ENCODE peak calls at places on chromosomes 5 and 9, in eight cellular contexts. T is psoas muscle, U is fibroblast of lung, K is pancreas, D is Peyer's patch, M is neural progenitor cell, N is MM.1S, J is IMR-90. W is an unnamed sample.

GRCh38 chr5:35129276-35129675 is 81.5 kb upstream of the AGXT2 start:
- DNase-seq in T (no peak), U (peak; percentile 87), K (no peak), D (no peak), M (no peak), N (no peak), J (peak; percentile 96), W (no peak)

GRCh38 chr9:124659099-124659659 is 111.9 kb downstream of the NR6A1 start:
- DNase-seq in T (peak; percentile 82), U (peak; percentile 88), K (peak; percentile 68), D (peak; percentile 74), M (peak; percentile 91), N (peak; percentile 15), J (peak; percentile 97), W (peak; percentile 96)

GRCh38 chr9:123798203-123798602 is 131.7 kb downstream of the DENND1A start:
- DNase-seq in T (no peak), U (no peak), K (no peak), D (no peak), M (no peak), N (no peak), J (no peak), W (no peak)

GRCh38 chr5:58999804-59000595 is 417.1 kb downstream of the RAB3C start:
- DNase-seq in T (no peak), U (no peak), K (no peak), D (no peak), M (peak; percentile 29), N (no peak), J (no peak), W (no peak)

GRCh38 chr5:112318346-112318745 is 100.7 kb downstream of the EPB41L4A start:
- DNase-seq in T (no peak), U (no peak), K (no peak), D (no peak), M (no peak), N (no peak), J (no peak), W (no peak)

GRCh38 chr5:40396312-40396711 is 283.4 kb upstream of the PTGER4 start:
- DNase-seq in T (no peak), U (no peak), K (no peak), D (no peak), M (no peak), N (no peak), J (no peak), W (no peak)

GRCh38 chr5:7017004-7017770 is 304.0 kb downstream of the TENT4A start:
- DNase-seq in T (no peak), U (no peak), K (no peak), D (no peak), M (no peak), N (no peak), J (no peak), W (no peak)

GRCh38 chr5:141843156-141843927 is 34.9 kb downstream of the PCDH1 start:
- DNase-seq in T (no peak), U (no peak), K (no peak), D (no peak), M (no peak), N (no peak), J (peak; percentile 44), W (no peak)

GRCh38 chr5:39815701-39816100 is 390.9 kb upstream of the DAB2 start:
- DNase-seq in T (no peak), U (peak; percentile 45), K (no peak), D (no peak), M (no peak), N (no peak), J (no peak), W (no peak)

GRCh38 chr5:159451197-159452052 is 121.1 kb upstream of the IL12B start:
- DNase-seq in T (no peak), U (peak; percentile 97), K (no peak), D (no peak), M (no peak), N (no peak), J (peak; percentile 98), W (peak; percentile 95)

GRCh38 chr5:129664336-129664937 is 83.5 kb upstream of the MINAR2 start:
- DNase-seq in T (no peak), U (peak; percentile 71), K (peak; percentile 17), D (peak; percentile 81), M (peak; percentile 32), N (peak; percentile 53), J (peak; percentile 35), W (peak; percentile 62)

GRCh38 chr5:57434227-57434640 is 48.4 kb downstream of the ACTBL2 start:
- DNase-seq in T (no peak), U (no peak), K (peak; percentile 19), D (no peak), M (peak; percentile 55), N (no peak), J (no peak), W (no peak)

GRCh38 chr5:132100672-132101261 is 27.2 kb downstream of the CSF2 start:
- DNase-seq in T (no peak), U (no peak), K (no peak), D (peak; percentile 66), M (no peak), N (peak; percentile 89), J (no peak), W (no peak)

GRCh38 chr5:172102913-172103629 is 85.0 kb downstream of the STK10 start:
- DNase-seq in T (peak; percentile 80), U (peak; percentile 90), K (no peak), D (no peak), M (peak; percentile 50), N (no peak), J (peak; percentile 95), W (peak; percentile 96)

GRCh38 chr5:153623906-153624765 is 133.7 kb downstream of the GRIA1 start:
- DNase-seq in T (no peak), U (peak; percentile 63), K (no peak), D (no peak), M (no peak), N (no peak), J (peak; percentile 69), W (peak; percentile 66)

GRCh38 chr5:85663708-85664031 is 954.1 kb upstream of the COX7C start:
- DNase-seq in T (no peak), U (no peak), K (no peak), D (no peak), M (no peak), N (no peak), J (no peak), W (no peak)

GRCh38 chr5:2256646-2257288 is 374.0 kb upstream of the IRX4 start:
- DNase-seq in T (no peak), U (no peak), K (no peak), D (no peak), M (no peak), N (no peak), J (no peak), W (no peak)

GRCh38 chr5:14039576-14039975 is 95.1 kb upstream of the DNAH5 start:
- DNase-seq in T (no peak), U (no peak), K (no peak), D (no peak), M (no peak), N (no peak), J (peak; percentile 84), W (peak; percentile 50)

GRCh38 chr9:71506821-71507220 is 261.5 kb downstream of the CEMIP2 start:
- DNase-seq in T (peak; percentile 18), U (peak; percentile 12), K (no peak), D (peak; percentile 66), M (no peak), N (no peak), J (peak; percentile 27), W (peak; percentile 31)

GRCh38 chr5:1118231-1118698 is 6.4 kb upstream of the SLC12A7 start:
- DNase-seq in T (peak; percentile 74), U (no peak), K (no peak), D (no peak), M (no peak), N (no peak), J (peak; percentile 11), W (no peak)

GRCh38 chr5:147388171-147388977 is 121.5 kb downstream of the DPYSL3 start:
- DNase-seq in T (no peak), U (no peak), K (no peak), D (no peak), M (peak; percentile 51), N (peak; percentile 31), J (no peak), W (no peak)
- H3K4me3 ChIP-seq in T (no peak overlapping the region), U (no peak overlapping the region), K (no peak overlapping the region), D (no peak overlapping the region), M (no peak overlapping the region), N (no peak overlapping the region), J (no peak overlapping the region), W (no peak overlapping the region)

DNA sequence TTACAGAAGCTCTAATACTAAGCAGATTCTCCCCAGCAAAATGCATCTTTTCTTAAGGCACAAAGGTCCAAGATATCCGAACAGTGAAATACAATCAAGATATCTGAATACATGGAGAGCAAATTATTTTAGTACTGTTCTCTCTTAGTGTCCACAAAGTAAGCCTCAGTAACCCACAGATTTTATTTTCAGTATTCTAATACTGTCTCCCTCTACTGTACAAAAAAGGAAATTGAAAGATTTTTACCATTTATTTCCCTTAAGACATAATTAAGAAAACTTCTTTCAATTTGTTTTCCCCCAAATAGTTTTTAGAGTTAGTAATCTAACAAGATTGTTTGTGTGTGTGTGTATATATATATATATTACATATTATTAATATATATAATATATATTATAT is 24.7 kb upstream of the NOL6 start:
- DNase-seq in T (no peak), U (peak; percentile 42), K (no peak), D (no peak), M (no peak), N (peak; percentile 47), J (peak; percentile 20), W (peak; percentile 20)
- TF ChIP-seq CTCF in T (peak; percentile 8), U (no peak), K (no peak), D (no peak), M (peak; percentile 29), N (peak; percentile 28), J (peak; percentile 36), W (no peak)

GRCh38 chr9:76905984-76906861 is at the start of gene PRUNE2:
- DNase-seq in T (peak; percentile 69), U (peak; percentile 73), K (peak; percentile 54), D (peak; percentile 79), M (peak; percentile 92), N (no peak), J (peak; percentile 79), W (peak; percentile 89)

GRCh38 chr9:76904661-76905457 is 1.1 kb downstream of the PRUNE2 start:
- DNase-seq in T (no peak), U (no peak), K (no peak), D (no peak), M (no peak), N (no peak), J (no peak), W (no peak)

GRCh38 chr9:76901801-76902200 is 4.1 kb downstream of the PRUNE2 start:
- DNase-seq in T (peak; percentile 20), U (no peak), K (no peak), D (peak; percentile 53), M (no peak), N (no peak), J (no peak), W (no peak)

GRCh38 chr9:76902395-76902794 is 3.5 kb downstream of the PRUNE2 start:
- DNase-seq in T (no peak), U (no peak), K (no peak), D (no peak), M (no peak), N (no peak), J (no peak), W (no peak)

GRCh38 chr9:76905661-76905983 is 292 bp downstream of the PRUNE2 start:
- DNase-seq in T (no peak), U (no peak), K (no peak), D (no peak), M (no peak), N (no peak), J (no peak), W (no peak)
- H3K4me3 ChIP-seq in T (peak overlapping the region; percentile 63), U (peak overlapping the region; percentile 60), K (peak overlapping the region; percentile 47), D (peak overlapping the region; percentile 51), M (peak overlapping the region; percentile 61), N (no peak overlapping the region), J (peak overlapping the region; percentile 42), W (peak overlapping the region; percentile 55)

GRCh38 chr9:87392091-87392490 is 105.6 kb upstream of the DAPK1 start:
- DNase-seq in T (no peak), U (no peak), K (no peak), D (no peak), M (no peak), N (no peak), J (no peak), W (no peak)
- TF ChIP-seq CTCF in T (no peak), U (no peak), K (no peak), D (no peak), M (no peak), N (no peak), J (no peak), W (no peak)

W was measured in astrocyte of the spinal cord.